ENCODE peak calls at places on chromosomes 16 and 17, in four cellular contexts. W is AG09309, F is cardiac fibroblast, Q is mucosa of descending colon. D is an unnamed sample.
A peak's percentile ranks its signal among the peaks of the same experiment; 100 is the strongest.

GRCh38 chr17:52666264-52666663 is 507.8 kb upstream of the CA10 start:
- DNase-seq in W (no peak), F (no peak), Q (no peak), D (no peak)

GRCh38 chr16:46632778-46633733 is 11.9 kb upstream of the SHCBP1 start:
- DNase-seq in W (no peak), Q (no peak), F (no peak), D (no peak)

GRCh38 chr16:31678649-31679325 is 151.1 kb downstream of the AHSP start:
- DNase-seq in Q (no peak), W (no peak), F (no peak), D (no peak)

GRCh38 chr17:79740413-79740812 is 9.7 kb downstream of the ENPP7 start:
- DNase-seq in W (no peak), F (peak; percentile 27), Q (no peak), D (no peak)

GRCh38 chr16:86784267-86784626 is 205.9 kb downstream of the FOXL1 start:
- DNase-seq in F (no peak), W (no peak), Q (no peak), D (no peak)

GRCh38 chr16:72960101-72960500 is 87.8 kb downstream of the ZFHX3 start:
- DNase-seq in Q (no peak), W (no peak), F (no peak), D (no peak)

GRCh38 chr16:58678716-58679115 is 5.9 kb downstream of the SLC38A7 start:
- DNase-seq in W (no peak), F (peak; percentile 57), Q (peak; percentile 44), D (no peak)

GRCh38 chr17:46117850-46118696 is 75.2 kb downstream of the KANSL1 start:
- DNase-seq in F (peak; percentile 19), Q (no peak), W (no peak), D (no peak)

GRCh38 chr16:50202926-50203624 is 50.0 kb downstream of the TENT4B start:
- DNase-seq in W (peak; percentile 97), Q (peak; percentile 43), F (peak; percentile 93), D (peak; percentile 91)

GRCh38 chr16:22321340-22322001 is 24.3 kb downstream of the POLR3E start:
- DNase-seq in Q (peak; percentile 75), W (peak; percentile 32), F (peak; percentile 82), D (peak; percentile 52)

GRCh38 chr16:69542974-69543373 is 22.8 kb upstream of the NFAT5 start:
- DNase-seq in F (peak; percentile 53), Q (no peak), W (no peak), D (no peak)

GRCh38 chr17:50270430-50271172 is 3.7 kb upstream of the TMEM92 start:
- DNase-seq in W (no peak), F (peak; percentile 84), Q (no peak), D (no peak)

GRCh38 chr16:70523621-70524405 is at the start of gene SF3B3:
- DNase-seq in W (no peak), Q (peak; percentile 82), F (no peak), D (no peak)

GRCh38 chr17:27550291-27550930 is 80.6 kb upstream of the LGALS9 start:
- DNase-seq in W (no peak), Q (no peak), F (no peak), D (no peak)

GRCh38 chr16:31477220-31478216 is 5.4 kb upstream of the SLC5A2 start:
- DNase-seq in Q (peak; percentile 93), W (no peak), F (no peak), D (no peak)

GRCh38 chr17:48995871-48996695 is 1.1 kb upstream of the IGF2BP1 start:
- DNase-seq in F (no peak), W (no peak), Q (no peak), D (no peak)

GRCh38 chr17:68004201-68004600 is 7.9 kb upstream of the C17orf58 start:
- DNase-seq in F (no peak), W (no peak), Q (no peak), D (no peak)

GRCh38 chr16:27634781-27635180 is 84.8 kb downstream of the KATNIP start:
- DNase-seq in F (no peak), Q (no peak), W (no peak), D (no peak)

DNA sequence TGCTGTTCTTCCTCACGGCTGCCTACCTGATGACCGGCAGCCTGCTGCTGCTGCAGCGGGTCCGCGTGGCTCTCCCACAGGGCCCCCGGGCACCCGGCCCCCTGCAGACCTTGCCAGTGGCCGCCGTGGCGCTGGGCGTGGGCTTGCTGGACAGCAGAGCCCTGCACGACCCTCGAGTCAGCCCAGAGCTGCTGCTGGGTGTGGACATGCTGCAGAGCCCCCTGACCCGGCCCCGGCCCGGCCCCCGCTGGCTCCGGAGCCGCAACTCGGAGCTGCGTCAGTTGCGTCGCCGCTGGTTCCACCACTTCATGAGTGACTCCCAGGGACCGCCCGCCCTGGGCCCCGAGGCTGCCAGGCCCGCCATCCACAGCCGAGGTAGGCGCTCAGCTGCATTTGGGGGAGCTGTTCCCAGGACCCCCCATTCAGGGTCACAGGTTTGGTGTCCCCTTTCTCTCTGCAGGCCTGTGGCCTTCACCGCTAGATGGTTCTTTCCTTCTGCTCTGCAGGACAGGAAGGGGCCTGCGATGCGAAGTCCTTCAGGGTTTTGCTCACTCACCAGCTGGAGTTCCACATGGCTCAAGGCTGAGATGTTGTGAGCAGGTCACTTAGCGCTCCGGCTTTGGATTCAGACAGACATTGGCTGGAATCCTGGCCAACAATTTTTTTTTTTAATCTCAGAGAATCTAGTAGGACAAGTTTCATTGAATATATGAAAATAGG is 10.7 kb downstream of the WSCD1 start:
- DNase-seq in Q (no peak), W (no peak), F (no peak), D (no peak)
- H3K4me3 ChIP-seq in Q (no peak overlapping the region), W (no peak overlapping the region), F (no peak overlapping the region), D (no peak overlapping the region)

GRCh38 chr17:21284319-21285163 is at the start of gene MAP2K3:
- DNase-seq in W (peak; percentile 96), F (peak; percentile 99), Q (peak; percentile 99), D (peak; percentile 88)

GRCh38 chr17:21287703-21288449 is 3.4 kb downstream of the MAP2K3 start:
- DNase-seq in W (peak; percentile 86), Q (peak; percentile 98), F (peak; percentile 98), D (peak; percentile 87)

GRCh38 chr17:21285164-21286065 is 904 bp downstream of the MAP2K3 start:
- DNase-seq in F (peak; percentile 66), Q (peak; percentile 52), W (no peak), D (no peak)

GRCh38 chr17:21286771-21287702 is 2.5 kb downstream of the MAP2K3 start:
- DNase-seq in Q (peak; percentile 75), W (no peak), F (no peak), D (no peak)

DNA sequence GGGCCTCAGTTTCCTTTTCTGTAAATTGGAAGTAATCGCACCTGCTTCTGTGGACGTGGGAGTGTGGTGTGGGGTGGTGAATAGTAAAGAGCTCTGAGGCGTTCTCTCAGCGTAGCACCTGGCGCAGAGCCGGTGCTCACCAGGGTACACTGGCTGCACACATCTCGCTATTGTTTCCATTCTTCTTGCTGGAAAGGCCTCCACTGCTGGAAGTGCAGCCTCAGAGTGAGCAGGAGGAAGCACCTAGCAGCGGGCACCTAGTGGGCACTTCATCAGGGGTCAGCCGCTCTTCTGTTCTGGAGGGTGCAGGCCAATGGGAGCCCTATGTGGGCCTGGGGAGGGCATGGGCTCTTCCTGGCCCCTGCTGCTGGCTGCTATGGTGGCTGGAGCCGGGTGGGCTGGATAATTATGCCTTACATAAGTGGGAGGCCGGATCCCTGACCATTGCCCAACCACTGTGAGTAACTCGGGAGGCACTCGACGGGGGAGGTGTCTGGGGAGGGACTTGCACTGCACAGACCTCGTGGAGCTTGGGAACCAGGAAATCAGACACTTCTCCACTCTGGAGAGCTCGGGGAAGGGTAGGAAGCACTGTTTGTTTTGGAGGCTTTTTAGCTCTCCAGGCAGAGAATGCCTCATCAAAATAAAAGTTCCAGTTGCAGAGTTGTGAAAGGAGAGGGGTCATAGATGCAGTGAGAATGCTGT is 1.7 kb downstream of the MAP2K3 start:
- DNase-seq in W (peak; percentile 97), Q (peak; percentile 88), F (peak; percentile 99), D (peak; percentile 86)
- H3K4me3 ChIP-seq in W (peak overlapping the region; percentile 95), Q (peak overlapping the region; percentile 6), F (peak overlapping the region; percentile 84), D (peak overlapping the region; percentile 93)

GRCh38 chr16:4113358-4114256 is 2.6 kb downstream of the ADCY9 start:
- DNase-seq in Q (no peak), W (no peak), F (peak; percentile 16), D (no peak)

GRCh38 chr16:4116328-4117249 is at the start of gene ADCY9:
- DNase-seq in Q (peak; percentile 80), F (peak; percentile 81), W (no peak), D (no peak)

GRCh38 chr16:4114257-4115208 is 1.7 kb downstream of the ADCY9 start:
- DNase-seq in W (no peak), Q (no peak), F (no peak), D (no peak)

GRCh38 chr16:4115941-4116327 is 308 bp downstream of the ADCY9 start:
- DNase-seq in Q (no peak), F (no peak), W (no peak), D (no peak)

DNA sequence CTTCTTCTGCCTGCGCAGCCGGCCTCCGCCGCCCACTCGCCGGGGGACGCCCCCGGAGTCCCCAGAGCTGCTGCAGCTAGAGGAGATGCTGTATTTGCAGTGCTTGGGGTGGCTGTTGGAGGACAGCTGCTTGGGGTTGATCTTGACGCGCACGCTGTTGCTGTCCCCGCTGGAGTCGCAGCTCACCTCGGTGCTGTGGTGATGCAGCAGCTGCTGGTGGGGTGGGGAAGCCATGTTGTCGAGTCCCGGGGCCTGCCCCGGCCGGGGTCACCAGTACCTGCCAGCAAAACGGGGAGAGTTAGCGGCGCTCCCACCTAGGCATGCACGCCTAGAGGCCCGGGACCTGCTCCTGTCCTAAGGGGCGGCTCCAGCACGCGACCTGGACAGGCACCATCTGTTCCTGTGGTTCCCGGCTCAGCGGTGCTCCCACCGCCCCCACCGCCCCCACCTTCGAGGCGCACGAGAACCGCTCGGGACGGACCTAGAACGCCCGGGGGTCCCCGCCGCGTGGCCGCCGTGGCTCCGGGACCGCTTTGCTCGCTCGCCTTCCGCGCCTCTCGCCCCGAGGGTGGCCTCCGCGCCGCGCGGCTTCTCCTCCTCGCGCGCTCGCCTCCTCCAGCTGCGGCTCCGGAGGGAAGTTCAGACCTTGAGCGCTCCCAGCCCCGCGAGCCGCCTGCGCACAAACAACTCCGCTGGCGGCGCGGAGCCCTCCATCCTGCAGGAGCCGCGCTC is 867 bp downstream of the ADCY9 start:
- DNase-seq in F (peak; percentile 78), W (no peak), Q (peak; percentile 55), D (no peak)
- H3K4me3 ChIP-seq in F (peak overlapping the region; percentile 58), W (peak overlapping the region; percentile 64), Q (peak overlapping the region; percentile 34), D (peak overlapping the region; percentile 58)

GRCh38 chr17:81854974-81855774 is 5.2 kb downstream of the P4HB start:
- DNase-seq in Q (no peak), W (no peak), F (no peak), D (no peak)
- H3K4me3 ChIP-seq in Q (no peak overlapping the region), W (no peak overlapping the region), F (no peak overlapping the region), D (no peak overlapping the region)

DNA sequence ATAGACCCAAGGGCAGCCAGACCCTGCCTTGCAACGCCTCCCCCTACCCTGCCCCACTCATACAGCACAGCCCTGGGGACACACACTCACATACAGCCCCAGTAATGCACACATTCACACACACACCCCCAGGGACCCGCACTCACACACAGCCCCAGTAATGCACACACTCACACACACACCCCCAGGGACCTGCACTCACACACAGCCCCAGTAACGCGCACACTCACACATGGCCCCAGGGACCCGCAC is 3.1 kb downstream of the CCDC102A start:
- DNase-seq in W (no peak), Q (peak; percentile 2), F (no peak), D (no peak)
- H3K4me3 ChIP-seq in W (no peak overlapping the region), Q (no peak overlapping the region), F (no peak overlapping the region), D (no peak overlapping the region)

GRCh38 chr17:41339571-41340169 is 11.0 kb downstream of the KRT33A start:
- DNase-seq in F (no peak), W (no peak), Q (no peak), D (no peak)
- H3K4me3 ChIP-seq in F (no peak overlapping the region), W (no peak overlapping the region), Q (no peak overlapping the region), D (no peak overlapping the region)

GRCh38 chr17:81471804-81472456 is 40.7 kb downstream of the ACTG1 start:
- DNase-seq in F (peak; percentile 25), W (peak; percentile 74), Q (peak; percentile 58), D (peak; percentile 89)
- H3K4me3 ChIP-seq in F (no peak overlapping the region), W (peak overlapping the region; percentile 25), Q (no peak overlapping the region), D (peak overlapping the region; percentile 27)